ENCODE peak calls at places on chromosomes 2 and 18, in ten cellular contexts. M is M059J; L is NCI-H460; F is right lobe of liver; B is endothelial cell; A is HT-29; E is Right ventricle myocardium superior; S is activated CD8-positive, alpha-beta memory T cell treated with anti-CD3 and anti-CD28 coated beads for 24 hours; X is ovary; P is HTR-8/SVneo. Z is an unnamed sample.

GRCh38 chr18:79644666-79645057 is 34.9 kb upstream of the CTDP1 start:
- DNase-seq in M (no peak), L (no peak), F (no peak), B (no peak), A (no peak), E (no peak), S (no peak), X (no peak), P (no peak), Z (no peak)

GRCh38 chr2:118146315-118147283 is 58.3 kb downstream of the INSIG2 start:
- DNase-seq in M (no peak), L (no peak), F (peak), B (no peak), A (no peak), E (no peak), S (no peak), X (no peak), P (no peak), Z (no peak)

GRCh38 chr2:137942037-137942784 is 22.1 kb upstream of the HNMT start:
- DNase-seq in M (no peak), L (no peak), F (no peak), B (no peak), A (no peak), E (no peak), S (no peak), X (no peak), P (no peak), Z (no peak)

GRCh38 chr18:39841133-39842041 is 2113.6 kb upstream of the PIK3C3 start:
- DNase-seq in M (peak), L (peak), F (peak), B (peak), A (peak), E (peak), S (no peak), X (peak), P (peak), Z (peak)

GRCh38 chr2:86048383-86048701 is 57.3 kb downstream of the POLR1A start:
- DNase-seq in M (no peak), L (no peak), F (no peak), B (no peak), A (no peak), E (no peak), S (no peak), X (no peak), P (no peak), Z (no peak)

GRCh38 chr18:35178260-35178659 is 62.6 kb upstream of the ZNF397 start:
- DNase-seq in M (peak), L (no peak), F (no peak), B (no peak), A (no peak), E (no peak), S (no peak), X (no peak), P (no peak), Z (peak)

GRCh38 chr2:148875387-148876051 is 492 bp downstream of the KIF5C start:
- DNase-seq in M (no peak), L (no peak), F (no peak), B (no peak), A (no peak), E (no peak), S (no peak), X (no peak), P (no peak), Z (no peak)

GRCh38 chr2:201191132-201191875 is 8.4 kb downstream of the CASP10 start:
- DNase-seq in M (no peak), L (no peak), F (no peak), B (peak), A (no peak), E (no peak), S (no peak), X (no peak), P (no peak), Z (no peak)

GRCh38 chr2:84830095-84830494 is 50.8 kb downstream of the TRABD2A start:
- DNase-seq in M (peak), L (no peak), F (peak), B (no peak), A (peak), E (peak), S (no peak), X (peak), P (peak), Z (no peak)

GRCh38 chr2:185279999-185280398 is 458.6 kb upstream of the FSIP2 start:
- DNase-seq in M (no peak), L (no peak), F (no peak), B (no peak), A (peak), E (no peak), S (no peak), X (no peak), P (no peak), Z (no peak)

GRCh38 chr2:102291221-102292075 is 19.9 kb upstream of the IL1RL1 start:
- DNase-seq in M (peak), L (no peak), F (no peak), B (no peak), A (no peak), E (peak), S (no peak), X (no peak), P (no peak), Z (no peak)

GRCh38 chr2:196487426-196487825 is 152.1 kb upstream of the CCDC150 start:
- DNase-seq in M (no peak), L (no peak), F (no peak), B (no peak), A (no peak), E (no peak), S (no peak), X (no peak), P (no peak), Z (no peak)

GRCh38 chr2:120619579-120619978 is 116.1 kb upstream of the GLI2 start:
- DNase-seq in M (no peak), L (no peak), F (no peak), B (no peak), A (no peak), E (no peak), S (no peak), X (no peak), P (no peak), Z (no peak)

GRCh38 chr2:20449501-20450200 is 2.8 kb downstream of the RHOB start:
- DNase-seq in M (peak), L (no peak), F (no peak), B (no peak), A (peak), E (no peak), S (no peak), X (peak), P (no peak), Z (no peak)

GRCh38 chr2:9392895-9393757 is 30.2 kb downstream of the ITGB1BP1 start:
- DNase-seq in M (no peak), L (no peak), F (no peak), B (peak), A (no peak), E (peak), S (no peak), X (peak), P (no peak), Z (no peak)

GRCh38 chr2:99960724-99961566 is 181.4 kb downstream of the AFF3 start:
- DNase-seq in M (no peak), L (peak), F (peak), B (no peak), A (no peak), E (peak), S (no peak), X (no peak), P (no peak), Z (no peak)

GRCh38 chr2:127185093-127185492 is 35.0 kb downstream of the CYP27C1 start:
- DNase-seq in M (no peak), L (no peak), F (no peak), B (no peak), A (peak), E (no peak), S (no peak), X (no peak), P (no peak), Z (no peak)

GRCh38 chr18:21051615-21052014 is 60.0 kb downstream of the ROCK1 start:
- DNase-seq in M (no peak), L (no peak), F (no peak), B (no peak), A (no peak), E (no peak), S (no peak), X (no peak), P (no peak), Z (peak)

GRCh38 chr2:137096187-137096586 is 330.8 kb downstream of the THSD7B start:
- DNase-seq in M (no peak), L (no peak), F (no peak), B (no peak), A (no peak), E (no peak), S (no peak), X (no peak), P (no peak), Z (no peak)

GRCh38 chr2:240916571-240917008 is 10.5 kb downstream of the CROCC2 start:
- DNase-seq in M (peak), L (peak), F (peak), B (no peak), A (peak), E (peak), S (no peak), X (peak), P (peak), Z (peak)

GRCh38 chr2:190668892-190669291 is 20.0 kb downstream of the NAB1 start:
- DNase-seq in M (peak), L (no peak), F (no peak), B (no peak), A (no peak), E (no peak), S (no peak), X (no peak), P (no peak), Z (no peak)

GRCh38 chr2:203741566-203741965 is 35.1 kb downstream of the CD28 start:
- DNase-seq in M (no peak), L (no peak), F (no peak), B (no peak), A (no peak), E (no peak), S (no peak), X (no peak), P (no peak), Z (no peak)

GRCh38 chr2:103448416-103448815 is 686.6 kb downstream of the TMEM182 start:
- DNase-seq in M (no peak), L (no peak), F (no peak), B (no peak), A (peak), E (no peak), S (no peak), X (no peak), P (no peak), Z (no peak)

GRCh38 chr2:237904806-237905599 is 45.6 kb downstream of the RAMP1 start:
- DNase-seq in M (peak), L (no peak), F (peak), B (no peak), A (no peak), E (peak), S (peak), X (no peak), P (no peak), Z (peak)

GRCh38 chr2:185291035-185291647 is 447.5 kb upstream of the FSIP2 start:
- DNase-seq in M (peak), L (peak), F (peak), B (peak), A (peak), E (peak), S (no peak), X (no peak), P (no peak), Z (no peak)

GRCh38 chr2:71226391-71226964 is 425 bp downstream of the PAIP2B start:
- DNase-seq in M (peak), L (no peak), F (peak), B (peak), A (peak), E (peak), S (no peak), X (peak), P (peak), Z (no peak)

GRCh38 chr2:18149660-18150246 is 271.3 kb downstream of the KCNS3 start:
- DNase-seq in M (peak), L (peak), F (no peak), B (no peak), A (peak), E (no peak), S (no peak), X (no peak), P (peak), Z (peak)

GRCh38 chr18:9898792-9899549 is 13.2 kb downstream of the TXNDC2 start:
- DNase-seq in M (peak), L (no peak), F (no peak), B (no peak), A (peak), E (no peak), S (no peak), X (no peak), P (peak), Z (no peak)

GRCh38 chr2:179237209-179237946 is 27.3 kb downstream of the SESTD1 start:
- DNase-seq in M (no peak), L (no peak), F (no peak), B (no peak), A (no peak), E (no peak), S (no peak), X (no peak), P (no peak), Z (no peak)

GRCh38 chr18:50287028-50287440 is 458 bp downstream of the CXXC1 start:
- DNase-seq in M (no peak), L (no peak), F (no peak), B (no peak), A (no peak), E (no peak), S (no peak), X (peak), P (no peak), Z (no peak)

GRCh38 chr18:420661-421060 is 79.8 kb downstream of the COLEC12 start:
- DNase-seq in M (no peak), L (no peak), F (no peak), B (no peak), A (no peak), E (no peak), S (no peak), X (no peak), P (no peak), Z (no peak)

GRCh38 chr2:43890855-43891254 is 52.1 kb downstream of the ABCG8 start:
- DNase-seq in M (peak), L (no peak), F (no peak), B (no peak), A (no peak), E (no peak), S (no peak), X (no peak), P (no peak), Z (no peak)